ENCODE peak calls at places on chromosome 12, in seven cellular contexts. J, L, B, N, D, R and Y are unnamed samples.

GRCh38 chr12:124588689-124589318 is 21.4 kb upstream of the NCOR2 start:
- DNase-seq in L (no peak), D (no peak), N (peak; percentile 58), R (peak; percentile 25), B (no peak), J (peak; percentile 81), Y (peak; percentile 76)

GRCh38 chr12:46831335-46832083 is 5.7 kb upstream of the SLC38A4 start:
- DNase-seq in D (no peak), N (peak; percentile 10), J (no peak), B (no peak), R (peak; percentile 75), L (peak; percentile 19), Y (no peak)

GRCh38 chr12:19894803-19895202 is 455.5 kb downstream of the AEBP2 start:
- DNase-seq in R (no peak), J (peak; percentile 29), B (no peak), N (no peak), L (no peak), D (no peak), Y (peak; percentile 68)

GRCh38 chr12:104507672-104508071 is 50.9 kb downstream of the CHST11 start:
- DNase-seq in L (no peak), D (no peak), R (no peak), J (no peak), B (peak; percentile 28), N (no peak), Y (peak; percentile 26)

GRCh38 chr12:108724054-108724889 is 7.0 kb downstream of the CORO1C start:
- DNase-seq in J (peak; percentile 57), D (no peak), N (no peak), B (no peak), L (no peak), R (no peak), Y (peak; percentile 70)

GRCh38 chr12:63897931-63898330 is 53.4 kb downstream of the SRGAP1 start:
- DNase-seq in B (no peak), N (peak; percentile 81), R (peak; percentile 36), D (no peak), L (no peak), J (no peak), Y (no peak)

GRCh38 chr12:38118632-38119031 is 197.9 kb upstream of the ALG10B start:
- DNase-seq in R (no peak), J (no peak), D (no peak), L (no peak), B (no peak), N (no peak), Y (no peak)

GRCh38 chr12:49828143-49829091 is at the start of gene NCKAP5L:
- DNase-seq in L (peak; percentile 97), R (peak; percentile 97), N (peak; percentile 99), J (peak; percentile 89), D (peak; percentile 95), B (peak; percentile 40), Y (peak; percentile 93)

GRCh38 chr12:111034911-111035577 is 114.7 kb upstream of the MYL2 start:
- DNase-seq in N (no peak), B (no peak), J (no peak), L (no peak), R (no peak), D (no peak), Y (no peak)

GRCh38 chr12:62649412-62650116 is 182.9 kb downstream of the MON2 start:
- DNase-seq in N (no peak), B (no peak), D (peak; percentile 33), L (no peak), J (no peak), R (no peak), Y (no peak)

GRCh38 chr12:116955382-116956021 is 44.8 kb downstream of the FBXW8 start:
- DNase-seq in J (no peak), L (peak; percentile 74), B (peak; percentile 28), D (peak; percentile 52), N (peak; percentile 37), R (peak; percentile 86), Y (peak; percentile 20)

GRCh38 chr12:75784591-75784990 is 247.0 kb downstream of the PHLDA1 start:
- DNase-seq in J (no peak), L (peak; percentile 21), N (peak; percentile 42), R (peak; percentile 89), B (peak; percentile 23), D (peak; percentile 97), Y (peak; percentile 97)

GRCh38 chr12:127767631-127768030 is 499.3 kb upstream of the TMEM132C start:
- DNase-seq in R (no peak), J (no peak), D (no peak), L (no peak), N (no peak), B (no peak), Y (no peak)

GRCh38 chr12:112219195-112219594 is 93.8 kb downstream of the TRAFD1 start:
- DNase-seq in B (no peak), R (no peak), J (no peak), D (no peak), L (no peak), N (peak; percentile 8), Y (no peak)

GRCh38 chr12:83866477-83866876 is 1046.1 kb downstream of the SLC6A15 start:
- DNase-seq in L (no peak), D (no peak), R (no peak), J (no peak), N (no peak), B (no peak), Y (no peak)

GRCh38 chr12:95548539-95549391 is 2.5 kb downstream of the USP44 start:
- DNase-seq in D (no peak), N (no peak), B (no peak), L (no peak), R (peak; percentile 80), J (no peak), Y (no peak)

GRCh38 chr12:119914666-119915065 is 37.5 kb upstream of the CIT start:
- DNase-seq in R (no peak), N (no peak), B (no peak), D (no peak), J (no peak), L (no peak), Y (no peak)

GRCh38 chr12:94802796-94803195 is 152.4 kb upstream of the TMCC3 start:
- DNase-seq in R (no peak), B (no peak), D (no peak), J (no peak), N (no peak), L (no peak), Y (no peak)

GRCh38 chr12:2194571-2194970 is 141.8 kb downstream of the CACNA1C start:
- DNase-seq in L (no peak), J (no peak), D (no peak), N (no peak), R (no peak), B (no peak), Y (no peak)

GRCh38 chr12:111590552-111590951 is 8.6 kb downstream of the ATXN2 start:
- DNase-seq in D (no peak), R (no peak), B (no peak), L (no peak), N (no peak), J (no peak), Y (no peak)

GRCh38 chr12:9750276-9751203 is 10.2 kb downstream of the CD69 start:
- DNase-seq in R (peak; percentile 39), B (peak; percentile 9), L (peak; percentile 72), J (peak; percentile 47), D (peak; percentile 63), N (peak; percentile 76), Y (peak; percentile 65)

GRCh38 chr12:109696485-109697269 is 16.9 kb upstream of the FAM222A start:
- DNase-seq in D (no peak), L (no peak), J (peak; percentile 13), B (no peak), R (no peak), N (no peak), Y (peak; percentile 63)

GRCh38 chr12:89782807-89783206 is 74.2 kb upstream of the ATP2B1 start:
- DNase-seq in N (no peak), J (no peak), L (no peak), R (no peak), B (no peak), D (no peak), Y (no peak)

GRCh38 chr12:104022816-104023215 is 27.2 kb downstream of the GLT8D2 start:
- DNase-seq in D (no peak), R (no peak), B (no peak), N (peak; percentile 73), L (no peak), J (no peak), Y (no peak)

GRCh38 chr12:5154091-5154490 is 110.4 kb downstream of the KCNA5 start:
- DNase-seq in L (no peak), B (no peak), J (no peak), N (no peak), D (no peak), R (no peak), Y (no peak)

GRCh38 chr12:95767703-95768102 is 22.9 kb downstream of the NTN4 start:
- DNase-seq in D (no peak), R (no peak), N (no peak), B (no peak), J (no peak), L (no peak), Y (no peak)

GRCh38 chr12:2110127-2110526 is 57.3 kb downstream of the CACNA1C start:
- DNase-seq in N (no peak), D (no peak), L (no peak), B (no peak), R (no peak), J (no peak), Y (no peak)

GRCh38 chr12:9372202-9372601 is 164.0 kb upstream of the PZP start:
- DNase-seq in J (no peak), N (peak; percentile 18), B (no peak), L (peak; percentile 33), D (peak; percentile 14), R (no peak), Y (peak; percentile 12)

GRCh38 chr12:90945070-90945649 is 9.8 kb downstream of the CCER1 start:
- DNase-seq in N (peak; percentile 57), J (peak; percentile 12), L (no peak), D (peak; percentile 48), B (peak; percentile 16), R (no peak), Y (peak; percentile 35)

GRCh38 chr12:88946377-88946997 is 366.2 kb upstream of the KITLG start:
- DNase-seq in B (peak; percentile 50), N (peak; percentile 82), R (no peak), L (no peak), J (peak; percentile 88), D (peak; percentile 43), Y (peak; percentile 85)

GRCh38 chr12:115224031-115224430 is 540.1 kb upstream of the TBX3 start:
- DNase-seq in D (no peak), R (no peak), J (no peak), L (peak; percentile 30), N (peak; percentile 26), B (no peak), Y (peak; percentile 44)

GRCh38 chr12:98416845-98417244 is 98.5 kb upstream of the TMPO start:
- DNase-seq in J (peak; percentile 26), N (peak; percentile 82), B (no peak), L (peak; percentile 35), R (no peak), D (peak; percentile 51), Y (peak; percentile 59)

GRCh38 chr12:1277905-1278304 is 286.9 kb downstream of the ERC1 start:
- DNase-seq in L (peak; percentile 58), N (no peak), B (no peak), J (no peak), R (no peak), D (no peak), Y (no peak)

GRCh38 chr12:108240027-108240785 is 98.9 kb downstream of the CMKLR1 start:
- DNase-seq in J (no peak), N (no peak), L (no peak), R (no peak), D (no peak), B (no peak), Y (no peak)